ENCODE peak calls at places on chromosomes 1 and 21, in six cellular contexts. N, M, A, H, R and P are unnamed samples.

GRCh38 chr21:15617968-15618367 is 111.8 kb upstream of the USP25 start:
- DNase-seq in M (no peak), A (no peak), H (no peak), N (no peak), R (no peak), P (no peak)

GRCh38 chr1:40495315-40495903 is 13.2 kb upstream of the EXO5 start:
- DNase-seq in M (no peak), A (no peak), R (no peak), H (no peak), N (no peak), P (no peak)

GRCh38 chr1:200224315-200224714 is 185.5 kb downstream of the ZNF281 start:
- DNase-seq in M (no peak), A (no peak), H (no peak), R (no peak), N (no peak), P (no peak)

GRCh38 chr1:94081566-94082344 is 39.2 kb downstream of the ABCA4 start:
- DNase-seq in M (no peak), R (no peak), N (no peak), A (no peak), H (no peak), P (no peak)

GRCh38 chr1:97017895-97018294 is 296.3 kb downstream of the PTBP2 start:
- DNase-seq in R (peak; percentile 2), A (no peak), M (no peak), H (no peak), N (peak; percentile 6), P (no peak)

GRCh38 chr1:95408506-95409136 is 174.6 kb downstream of the RWDD3 start:
- DNase-seq in M (no peak), A (no peak), R (no peak), N (no peak), H (no peak), P (no peak)

GRCh38 chr1:199116488-199116887 is 477.6 kb downstream of the PTPRC start:
- DNase-seq in M (no peak), N (no peak), H (no peak), A (no peak), R (no peak), P (no peak)

GRCh38 chr1:230778916-230779590 is 31.9 kb downstream of the CAPN9 start:
- DNase-seq in H (no peak), M (no peak), N (no peak), R (no peak), A (no peak), P (no peak)

GRCh38 chr1:24901791-24902470 is 28.1 kb downstream of the RUNX3 start:
- DNase-seq in M (no peak), H (no peak), A (no peak), N (peak; percentile 10), R (no peak), P (no peak)

GRCh38 chr1:59290173-59290954 is 6.5 kb upstream of the FGGY start:
- DNase-seq in M (no peak), A (peak; percentile 41), H (peak; percentile 45), N (peak; percentile 69), R (peak; percentile 29), P (no peak)

GRCh38 chr1:204341380-204341779 is 18.3 kb downstream of the PLEKHA6 start:
- DNase-seq in N (peak; percentile 41), H (no peak), R (no peak), M (no peak), A (peak; percentile 76), P (no peak)

GRCh38 chr1:36156329-36157114 is 562 bp downstream of the MAP7D1 start:
- DNase-seq in R (peak; percentile 68), A (peak; percentile 71), H (peak; percentile 49), N (peak; percentile 83), M (peak; percentile 80), P (peak; percentile 81)

GRCh38 chr1:53465023-53465957 is 6.1 kb downstream of the DMRTB1 start:
- DNase-seq in H (no peak), N (no peak), A (no peak), R (no peak), M (no peak), P (no peak)

GRCh38 chr21:41837756-41838297 is 41.3 kb downstream of the PRDM15 start:
- DNase-seq in N (no peak), A (no peak), H (no peak), R (peak; percentile 50), M (no peak), P (no peak)

GRCh38 chr1:167633258-167633944 is 3.4 kb downstream of the RCSD1 start:
- DNase-seq in N (no peak), A (no peak), H (no peak), M (no peak), R (no peak), P (no peak)

GRCh38 chr1:197413564-197413963 is 145.5 kb downstream of the CRB1 start:
- DNase-seq in A (no peak), H (no peak), M (no peak), N (no peak), R (no peak), P (no peak)

GRCh38 chr1:233627823-233628222 is 13.9 kb downstream of the KCNK1 start:
- DNase-seq in N (no peak), H (no peak), R (no peak), M (no peak), A (no peak), P (no peak)

GRCh38 chr1:215397106-215397505 is 170.0 kb upstream of the KCTD3 start:
- DNase-seq in A (no peak), M (no peak), H (no peak), N (no peak), R (no peak), P (no peak)

GRCh38 chr1:156196445-156196844 is 2.5 kb downstream of the SLC25A44 start:
- DNase-seq in N (no peak), H (no peak), R (no peak), A (no peak), M (no peak), P (no peak)

GRCh38 chr1:203462878-203463277 is 12.7 kb upstream of the PRELP start:
- DNase-seq in H (no peak), R (no peak), M (no peak), N (no peak), A (no peak), P (no peak)

GRCh38 chr1:201224671-201225400 is 34.2 kb downstream of the IGFN1 start:
- DNase-seq in M (no peak), R (no peak), N (no peak), H (no peak), A (no peak), P (no peak)

GRCh38 chr1:84907095-84907827 is 14.3 kb upstream of the LPAR3 start:
- DNase-seq in A (no peak), N (no peak), H (no peak), M (no peak), R (no peak), P (no peak)

GRCh38 chr1:200330770-200331428 is 78.9 kb downstream of the ZNF281 start:
- DNase-seq in R (no peak), H (no peak), M (no peak), A (no peak), N (no peak), P (no peak)

GRCh38 chr21:19198801-19199200 is 795.2 kb upstream of the TMPRSS15 start:
- DNase-seq in H (no peak), M (no peak), A (no peak), N (no peak), R (no peak), P (no peak)

GRCh38 chr1:81305997-81306452 is 494.7 kb upstream of the ADGRL2 start:
- DNase-seq in A (peak; percentile 23), M (no peak), R (no peak), H (no peak), N (peak; percentile 75), P (no peak)
- H3K27ac ChIP-seq in A (no peak overlapping the region), M (no peak overlapping the region), R (no peak overlapping the region), H (no peak overlapping the region), N (peak overlapping the region; percentile 49), P (peak overlapping the region; percentile 31)

GRCh38 chr1:67749844-67750689 is 65.1 kb downstream of the GADD45A start:
- DNase-seq in N (peak; percentile 73), A (no peak), H (no peak), R (no peak), M (no peak), P (no peak)
- H3K4me3 ChIP-seq in N (no peak overlapping the region), A (no peak overlapping the region), H (no peak overlapping the region), R (no peak overlapping the region), M (no peak overlapping the region), P (no peak overlapping the region)

DNA sequence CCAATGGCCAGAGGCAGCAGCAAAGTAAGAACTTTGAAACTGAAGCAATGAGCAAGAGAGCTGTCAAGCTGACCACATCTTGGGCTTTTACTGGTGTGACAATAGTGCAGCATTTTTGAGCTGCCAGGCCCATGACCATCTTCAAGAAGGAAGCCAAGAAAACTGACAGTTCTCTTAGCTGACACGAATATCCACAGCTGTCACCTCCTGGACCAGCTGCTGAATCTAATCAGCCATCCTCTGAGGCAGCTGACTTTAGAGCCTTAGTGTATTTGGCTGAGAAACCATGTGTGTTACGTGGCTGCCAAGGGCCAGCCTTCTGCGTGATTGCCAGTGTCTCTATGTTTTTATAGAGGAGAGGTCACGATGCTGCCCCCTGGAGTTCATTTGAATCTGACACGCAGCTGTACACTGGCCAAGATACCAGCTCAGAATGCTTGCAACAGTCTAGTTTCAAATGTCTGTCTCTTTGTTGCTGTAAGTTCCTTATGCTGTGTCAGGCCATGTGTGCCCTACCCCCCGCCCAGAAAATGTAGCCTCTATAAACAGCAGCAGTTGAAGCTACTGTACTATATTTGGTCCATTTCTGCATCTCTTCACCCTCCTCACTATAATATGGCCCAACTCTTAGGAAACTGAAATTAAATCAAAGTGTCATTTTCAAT is 39.7 kb downstream of the PALMD start:
- DNase-seq in R (peak; percentile 61), H (peak; percentile 24), M (peak; percentile 77), A (peak; percentile 74), N (peak; percentile 85), P (peak; percentile 58)
- TF ChIP-seq CTCF in R (peak; percentile 80), H (peak; percentile 64), M (peak; percentile 25), A (peak; percentile 45), N (peak; percentile 56), P (peak; percentile 62)

GRCh38 chr1:152189657-152190442 is 30.8 kb upstream of the RPTN start:
- DNase-seq in M (peak; percentile 55), R (peak; percentile 48), A (peak; percentile 54), N (peak; percentile 37), H (peak; percentile 38), P (peak; percentile 68)
- H3K27ac ChIP-seq in M (no peak overlapping the region), R (no peak overlapping the region), A (no peak overlapping the region), N (no peak overlapping the region), H (no peak overlapping the region), P (no peak overlapping the region)